ENCODE peak calls at places on chromosomes 5 and 9, in five cellular contexts. Q is mesendoderm, U is IMR-90, C is neuronal stem cell, F is mesenchymal stem cell. G is an unnamed sample.

GRCh38 chr5:172897691-172898512 is 61.3 kb upstream of the RPL26L1 start:
- DNase-seq in C (peak), Q (no peak), F (peak), U (peak), G (no peak)

GRCh38 chr5:177294632-177295031 is 8.9 kb downstream of the RAB24 start:
- DNase-seq in Q (no peak), F (no peak), C (no peak), U (no peak), G (no peak)

GRCh38 chr5:126103872-126104271 is 319.3 kb upstream of the GRAMD2B start:
- DNase-seq in U (no peak), Q (no peak), C (no peak), F (no peak), G (no peak)

GRCh38 chr9:134161647-134162046 is 2.7 kb downstream of the RNU6ATAC start:
- DNase-seq in U (no peak), Q (no peak), C (no peak), F (no peak), G (no peak)

GRCh38 chr5:177431317-177432142 is 5.1 kb downstream of the GRK6 start:
- DNase-seq in U (no peak), C (no peak), F (no peak), Q (no peak), G (no peak)

GRCh38 chr9:89941875-89942274 is 337.1 kb downstream of the GADD45G start:
- DNase-seq in F (peak), Q (no peak), C (no peak), U (peak), G (no peak)

GRCh38 chr9:4050686-4051315 is 249.1 kb downstream of the GLIS3 start:
- DNase-seq in C (peak), F (no peak), Q (peak), U (no peak), G (no peak)

GRCh38 chr9:74056023-74056422 is 441.1 kb upstream of the RORB start:
- DNase-seq in Q (no peak), U (no peak), C (no peak), F (no peak), G (no peak)

GRCh38 chr5:107554776-107555424 is 115.8 kb downstream of the EFNA5 start:
- DNase-seq in F (no peak), C (no peak), Q (no peak), U (no peak), G (no peak)

GRCh38 chr5:76679231-76679630 is 36.7 kb upstream of the F2R start:
- DNase-seq in U (peak), Q (no peak), F (peak), C (no peak), G (no peak)

GRCh38 chr5:96517294-96517693 is 84.2 kb upstream of the PCSK1 start:
- DNase-seq in C (no peak), F (peak), Q (peak), U (peak), G (no peak)

GRCh38 chr9:28651050-28651722 is 1077.9 kb upstream of the C9orf72 start:
- DNase-seq in C (no peak), U (no peak), F (no peak), Q (no peak), G (no peak)

GRCh38 chr9:99356512-99356971 is 134.5 kb downstream of the SEC61B start:
- DNase-seq in U (no peak), C (no peak), F (no peak), Q (no peak), G (no peak)

GRCh38 chr9:90774682-90775081 is 26.9 kb upstream of the SYK start:
- DNase-seq in Q (no peak), U (no peak), F (no peak), C (no peak), G (no peak)

GRCh38 chr5:78779771-78780616 is 131.4 kb upstream of the LHFPL2 start:
- DNase-seq in Q (peak), F (peak), C (no peak), U (peak), G (no peak)

DNA sequence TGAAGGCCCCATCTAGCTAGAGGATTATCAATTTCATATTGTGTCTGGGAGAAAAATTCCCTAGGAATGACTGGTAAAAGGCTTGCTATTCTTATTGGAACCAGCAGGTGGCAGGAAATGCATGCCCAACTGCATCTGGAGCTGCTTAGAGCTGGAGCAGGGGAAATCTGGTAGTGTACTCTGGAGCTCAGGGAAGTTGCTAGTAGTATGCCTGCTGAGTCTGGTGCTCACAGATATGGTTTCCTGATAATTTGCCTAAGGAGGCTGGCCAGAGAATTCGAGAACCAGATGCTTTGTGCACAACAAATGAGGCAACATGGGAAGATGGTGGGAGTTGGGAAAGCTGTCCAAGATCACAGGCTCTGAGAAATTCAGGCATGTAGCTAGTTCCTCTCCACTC is 53.7 kb downstream of the G3BP1 start:
- DNase-seq in U (peak), F (peak), Q (peak), C (peak), G (peak)
- H2BK15ac ChIP-seq in U (no peak), F (no peak), Q (no peak), C (no peak), G (no peak)

GRCh38 chr5:32319392-32319791 is 6.7 kb upstream of the MTMR12 start:
- DNase-seq in U (no peak), F (no peak), Q (peak), C (no peak), G (peak)
- H2BK15ac ChIP-seq in U (no peak), F (no peak), Q (no peak), C (peak), G (no peak)

DNA sequence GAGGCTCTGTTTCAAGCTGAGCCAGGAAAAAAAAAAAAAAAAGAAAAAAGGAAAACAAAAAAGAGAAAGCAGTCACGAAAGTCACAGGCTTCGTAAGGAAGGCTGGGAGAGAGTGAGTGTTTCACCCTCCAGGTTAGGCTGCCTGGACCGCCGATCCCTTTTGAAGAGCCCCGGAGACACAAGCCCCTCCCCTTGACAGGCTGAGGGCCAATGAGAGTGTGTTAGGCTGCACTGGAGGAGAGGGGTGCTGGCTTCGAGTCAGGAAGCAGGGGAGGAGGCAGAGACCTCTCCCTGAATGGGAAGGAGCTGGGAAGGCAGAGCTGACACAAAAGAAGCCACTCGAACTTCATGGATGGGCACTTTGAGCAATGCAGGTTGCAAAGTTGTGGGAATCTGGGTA is at the start of gene NMUR2:
- DNase-seq in F (no peak), Q (peak), C (peak), U (no peak), G (peak)
- H2BK15ac ChIP-seq in F (no peak), Q (no peak), C (no peak), U (no peak), G (no peak)

GRCh38 chr5:146620663-146621051 is 104.7 kb upstream of the GPR151 start:
- DNase-seq in Q (no peak), C (peak), U (no peak), F (no peak), G (peak)
- H2BK15ac ChIP-seq in Q (no peak), C (no peak), U (no peak), F (no peak), G (no peak)

DNA sequence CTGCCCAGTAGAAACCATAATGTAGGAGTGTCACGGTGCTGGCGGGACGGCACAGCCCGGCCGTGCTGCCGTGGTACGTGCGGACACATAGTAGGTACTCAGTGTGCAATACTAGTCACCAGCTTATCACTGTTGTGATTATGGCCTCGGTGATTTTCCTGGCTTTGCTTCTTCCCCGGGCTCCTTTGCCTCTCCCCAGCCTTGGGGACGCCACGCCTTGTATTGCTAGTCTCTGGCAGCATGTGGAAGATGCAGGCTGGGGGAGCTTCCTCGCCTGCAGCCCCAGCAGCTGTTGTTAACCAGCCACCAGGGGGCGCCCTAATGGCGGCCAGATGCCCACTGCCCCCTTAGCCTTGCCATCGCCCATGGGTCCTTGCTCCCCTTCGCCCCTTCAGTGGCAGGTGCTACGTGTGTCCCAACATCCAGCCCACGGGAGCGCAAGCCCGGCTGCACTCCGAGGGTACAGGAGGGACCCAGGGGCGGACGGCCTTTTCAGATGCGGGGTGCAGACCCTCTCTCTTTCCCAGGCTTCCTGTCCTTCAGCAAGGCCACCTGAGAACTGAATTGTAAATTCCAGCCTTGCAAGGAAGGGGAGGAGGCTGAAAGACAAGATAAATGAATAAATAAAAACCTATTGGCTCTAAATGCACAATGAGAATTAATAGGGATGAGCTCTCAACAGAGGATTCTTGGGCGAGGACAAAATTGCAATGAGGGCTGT is 8.0 kb downstream of the NTNG2 start:
- DNase-seq in F (peak), C (peak), U (peak), Q (peak), G (peak)
- H2BK15ac ChIP-seq in F (peak), C (peak), U (no peak), Q (no peak), G (no peak)

DNA sequence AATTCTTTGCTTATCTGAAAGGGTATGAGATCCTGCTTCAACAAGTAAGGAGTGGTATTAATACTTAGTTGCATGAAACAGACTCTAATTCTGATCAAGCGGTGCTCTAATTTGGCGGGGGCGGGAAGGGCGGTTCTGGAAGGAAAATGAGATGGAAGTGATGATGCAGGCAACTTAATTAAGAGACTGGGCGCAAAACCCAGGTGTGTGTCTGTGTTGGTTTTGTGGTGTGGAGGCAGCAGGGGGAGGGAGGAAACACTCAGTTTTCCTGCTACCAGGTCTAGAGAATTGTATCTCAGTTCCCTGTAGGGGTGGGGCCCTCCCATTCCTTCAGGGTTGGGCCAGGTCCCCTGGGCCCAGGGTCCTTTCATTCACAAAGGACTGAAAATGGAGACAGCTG is 17.3 kb upstream of the C5orf47 start:
- DNase-seq in F (no peak), U (no peak), C (no peak), Q (peak), G (no peak)
- H2BK15ac ChIP-seq in F (no peak), U (no peak), C (no peak), Q (no peak), G (no peak)

DNA sequence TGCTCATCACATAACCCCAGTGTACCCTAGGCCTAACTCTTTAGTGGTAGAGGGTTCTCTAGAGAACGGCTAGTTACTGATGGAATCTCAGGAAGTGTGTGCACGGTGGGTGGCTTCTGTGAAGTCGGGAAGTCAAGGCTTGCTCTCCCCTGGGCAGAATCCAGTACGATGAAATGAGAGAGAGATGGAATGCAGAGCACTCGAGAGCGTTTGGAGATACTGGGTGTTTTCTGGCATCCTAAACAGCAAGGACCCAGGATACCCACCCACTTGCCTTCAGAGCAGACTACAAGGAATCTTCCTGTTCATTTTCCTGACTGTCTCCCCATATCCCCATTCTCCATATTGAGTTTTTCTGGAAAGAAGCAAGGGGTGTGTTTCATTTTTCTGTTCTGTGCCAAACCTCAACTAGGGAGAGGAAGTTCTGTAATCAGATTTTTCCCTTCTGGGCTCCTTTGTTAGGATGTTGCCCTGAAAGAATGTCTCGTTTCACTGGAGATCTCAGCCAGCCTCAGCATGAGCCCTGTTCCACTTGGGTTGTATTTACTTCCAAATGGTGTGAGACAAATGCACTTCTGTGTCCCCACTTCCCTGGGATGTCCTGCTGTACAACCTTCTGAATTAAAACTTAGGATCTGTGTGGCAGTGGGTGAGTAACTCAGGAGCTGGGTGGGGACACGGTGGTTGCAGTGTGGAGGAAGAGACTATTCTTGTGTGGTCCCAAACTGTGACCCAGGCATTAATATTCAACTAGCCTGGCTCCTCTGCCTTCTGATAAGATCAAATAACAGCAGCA is 108.9 kb upstream of the SPRY4 start:
- DNase-seq in F (peak), U (peak), Q (peak), C (no peak), G (no peak)
- H2BK15ac ChIP-seq in F (peak), U (peak), Q (no peak), C (no peak), G (no peak)

GRCh38 chr5:31640573-31640972 is 1.6 kb downstream of the PDZD2 start:
- DNase-seq in U (no peak), Q (no peak), C (no peak), F (no peak), G (no peak)

GRCh38 chr5:31641059-31641458 is 2.1 kb downstream of the PDZD2 start:
- DNase-seq in U (no peak), Q (no peak), F (no peak), C (no peak), G (no peak)

GRCh38 chr5:31648326-31648725 is 9.4 kb downstream of the PDZD2 start:
- DNase-seq in F (no peak), Q (no peak), C (no peak), U (no peak), G (no peak)

GRCh38 chr5:31640024-31640423 is 1.1 kb downstream of the PDZD2 start:
- DNase-seq in C (no peak), Q (peak), F (peak), U (no peak), G (peak)

DNA sequence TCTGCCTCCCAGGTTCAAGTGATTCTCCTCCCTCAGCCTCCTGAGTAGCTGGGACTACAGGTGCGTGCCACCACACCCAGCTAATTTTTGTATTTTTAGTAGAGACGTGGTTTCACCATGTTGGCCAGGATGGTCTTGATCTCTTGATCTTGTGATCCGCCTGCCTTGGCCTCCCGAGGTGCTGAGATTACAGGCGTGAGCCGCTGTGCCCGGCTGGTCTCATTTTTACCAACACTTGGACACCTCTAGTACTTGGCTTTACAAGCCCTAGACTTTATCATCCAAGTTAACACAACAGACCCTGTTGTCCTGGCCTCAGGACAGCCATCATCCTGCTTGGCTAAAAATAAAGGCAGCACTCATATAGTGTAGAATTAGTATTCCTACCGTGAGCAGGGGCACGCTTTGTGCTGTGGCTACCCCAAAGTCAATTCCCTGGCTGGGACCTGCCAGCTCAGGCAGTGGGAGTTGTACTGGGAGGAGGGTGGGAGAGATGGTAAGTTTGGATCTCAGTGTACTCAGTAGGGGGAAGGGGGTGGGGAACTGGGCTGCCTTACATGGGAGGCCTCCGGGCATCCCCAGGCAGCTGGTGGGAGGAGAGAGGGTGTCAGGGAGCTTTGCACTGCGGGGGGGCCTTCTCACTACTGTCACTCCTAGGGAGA is 6.6 kb downstream of the PDZD2 start:
- DNase-seq in U (no peak), F (no peak), C (no peak), Q (no peak), G (no peak)
- H2BK15ac ChIP-seq in U (no peak), F (no peak), C (no peak), Q (no peak), G (no peak)

GRCh38 chr5:140113180-140113698 is 670 bp upstream of the PURA start:
- DNase-seq in U (no peak), Q (peak), C (no peak), F (peak), G (peak)
- H2BK15ac ChIP-seq in U (no peak), Q (no peak), C (peak), F (peak), G (no peak)

G was measured in H9.